ENCODE peak calls at places on chromosomes 11 and 22, in four cellular contexts. M, J, X and K are unnamed samples.

GRCh38 chr11:100208207-100208606 is 478.9 kb upstream of the ARHGAP42 start:
- DNase-seq in X (no peak), J (no peak), M (no peak), K (no peak)

GRCh38 chr11:76334826-76335389 is 46.0 kb downstream of the THAP12 start:
- DNase-seq in M (no peak), X (no peak), J (no peak), K (no peak)

GRCh38 chr11:116188350-116188749 is 584.4 kb downstream of the BUD13 start:
- DNase-seq in J (no peak), X (no peak), M (no peak), K (no peak)

GRCh38 chr11:44876194-44876723 is 74.4 kb downstream of the TP53I11 start:
- DNase-seq in M (no peak), X (no peak), J (no peak), K (no peak)

GRCh38 chr11:62044639-62045121 is 77.2 kb upstream of the FTH1 start:
- DNase-seq in M (no peak), X (peak; percentile 74), J (no peak), K (no peak)

GRCh38 chr11:131666006-131666405 is 295.6 kb downstream of the NTM start:
- DNase-seq in M (no peak), J (peak; percentile 60), X (no peak), K (no peak)

GRCh38 chr11:19829109-19829790 is 116.6 kb downstream of the NAV2 start:
- DNase-seq in X (no peak), M (no peak), J (no peak), K (no peak)

GRCh38 chr11:2929880-2930704 is 872 bp upstream of the PHLDA2 start:
- DNase-seq in J (peak; percentile 71), X (peak; percentile 46), M (peak; percentile 63), K (no peak)

GRCh38 chr11:131571571-131571970 is 201.2 kb downstream of the NTM start:
- DNase-seq in J (no peak), X (no peak), M (no peak), K (no peak)

GRCh38 chr11:79269923-79270322 is 170.9 kb downstream of the TENM4 start:
- DNase-seq in M (peak; percentile 55), X (no peak), J (no peak), K (no peak)

GRCh38 chr11:117187007-117187406 is 8.5 kb downstream of the SIDT2 start:
- DNase-seq in X (no peak), M (no peak), J (no peak), K (no peak)

GRCh38 chr11:47437746-47438418 is 11.1 kb downstream of the RAPSN start:
- DNase-seq in X (no peak), M (no peak), J (no peak), K (no peak)

GRCh38 chr11:6646040-6646439 is 9.6 kb downstream of the DCHS1 start:
- DNase-seq in M (no peak), J (peak; percentile 86), X (no peak), K (no peak)

GRCh38 chr11:100918551-100919500 is 210.8 kb downstream of the PGR start:
- DNase-seq in M (peak; percentile 25), X (no peak), J (no peak), K (no peak)

GRCh38 chr22:50178871-50179869 is 6.5 kb upstream of the TRABD start:
- DNase-seq in J (no peak), M (no peak), X (no peak), K (no peak)

GRCh38 chr11:86575208-86575855 is 97.1 kb downstream of the ME3 start:
- DNase-seq in M (no peak), J (no peak), X (no peak), K (no peak)

GRCh38 chr22:42214625-42215415 is 55.6 kb downstream of the TCF20 start:
- DNase-seq in X (no peak), M (peak; percentile 71), J (no peak), K (no peak)

GRCh38 chr22:44289429-44290171 is 23.2 kb downstream of the SHISAL1 start:
- DNase-seq in M (peak; percentile 56), X (no peak), J (peak; percentile 47), K (no peak)

GRCh38 chr11:126443120-126443519 is 87.6 kb downstream of the ST3GAL4 start:
- DNase-seq in J (no peak), X (no peak), M (peak; percentile 45), K (no peak)

GRCh38 chr22:31247726-31248125 is 35.6 kb downstream of the LIMK2 start:
- DNase-seq in M (peak; percentile 25), J (no peak), X (no peak), K (no peak)

GRCh38 chr11:64507832-64508375 is 83.1 kb upstream of the SLC22A12 start:
- DNase-seq in X (no peak), J (no peak), M (no peak), K (no peak)

GRCh38 chr22:50439314-50440250 is 35.3 kb downstream of the SBF1 start:
- DNase-seq in X (no peak), J (no peak), M (no peak), K (no peak)

GRCh38 chr11:72036687-72037086 is 38.0 kb downstream of the IL18BP start:
- DNase-seq in M (no peak), X (no peak), J (no peak), K (no peak)

GRCh38 chr11:72039108-72039850 is 40.6 kb downstream of the IL18BP start:
- DNase-seq in M (no peak), X (no peak), J (peak; percentile 63), K (no peak)

GRCh38 chr11:72040497-72041363 is 39.6 kb downstream of the NUMA1 start:
- DNase-seq in M (peak; percentile 91), X (peak; percentile 72), J (peak; percentile 94), K (peak; percentile 73)

GRCh38 chr11:72037554-72038311 is 39.0 kb downstream of the IL18BP start:
- DNase-seq in M (no peak), J (peak; percentile 56), X (no peak), K (no peak)

DNA sequence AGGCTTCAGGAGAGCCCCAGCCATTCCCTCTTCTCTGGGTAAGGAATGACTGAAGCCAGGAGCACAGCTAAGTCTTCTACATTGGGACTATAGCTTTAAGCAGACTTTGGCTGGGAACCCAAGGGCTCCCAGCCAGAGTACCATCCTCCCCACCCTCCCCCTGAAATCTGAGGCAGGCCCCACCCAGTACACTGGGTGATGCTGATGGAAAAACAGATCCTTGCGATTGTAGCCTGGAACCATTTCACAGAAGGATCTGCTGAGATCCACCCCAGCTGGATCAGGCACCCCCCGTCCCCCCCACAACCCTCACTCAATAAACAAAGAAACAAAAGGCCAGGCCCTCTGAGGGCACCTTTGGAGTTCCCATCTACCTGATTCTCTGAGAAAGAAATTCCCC is 39.8 kb downstream of the IL18BP start:
- DNase-seq in M (no peak), J (peak; percentile 86), X (no peak), K (no peak)
- H4K20me1 ChIP-seq in M (peaks cover 19% of the 10 kb centered on the region), J (no peaks in the 10 kb centered on the region), X (no peaks in the 10 kb centered on the region), K (no peaks in the 10 kb centered on the region)

DNA sequence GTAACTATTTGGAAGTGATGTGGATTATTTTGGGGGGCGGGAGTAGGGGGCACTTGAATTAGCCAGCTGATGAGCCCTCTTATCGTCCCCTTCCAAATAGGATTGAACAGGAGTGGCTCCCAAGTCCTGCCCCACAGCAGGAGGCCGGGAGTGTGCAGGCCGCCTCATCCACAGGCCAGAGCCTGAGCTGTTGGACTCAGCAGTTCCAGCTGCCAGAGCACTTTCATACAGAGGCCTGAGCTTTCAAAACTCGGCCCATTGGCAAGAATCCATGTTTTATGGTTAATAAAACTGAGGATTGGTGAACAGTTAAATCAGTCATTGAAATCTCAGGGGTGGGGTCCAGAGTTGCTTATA is 9.6 kb downstream of the FAM118A start:
- DNase-seq in X (no peak), M (peak; percentile 74), J (peak; percentile 51), K (no peak)
- H4K20me1 ChIP-seq in X (no peaks in the 10 kb centered on the region), M (peaks cover 36% of the 10 kb centered on the region), J (no peaks in the 10 kb centered on the region), K (peaks cover 12% of the 10 kb centered on the region)

DNA sequence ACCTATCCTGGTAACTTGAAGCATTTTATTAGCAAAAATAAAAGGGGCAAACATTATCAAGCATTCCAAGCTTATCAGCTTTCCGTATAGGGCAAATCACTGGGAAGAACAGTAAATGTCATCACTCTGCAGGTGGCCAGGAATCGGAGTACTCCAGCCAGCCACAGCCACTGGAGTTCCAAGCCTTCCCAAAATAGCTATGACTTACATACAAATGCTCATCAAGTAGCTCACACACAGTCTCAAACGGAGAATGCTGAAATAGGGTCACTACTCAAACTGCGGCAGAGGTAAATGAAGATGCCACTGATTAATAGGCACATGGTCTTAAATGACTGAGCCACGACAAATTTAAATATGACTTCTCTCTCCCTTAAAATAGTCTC is 2.1 kb downstream of the USP28 start:
- DNase-seq in J (no peak), X (no peak), M (peak; percentile 30), K (no peak)
- H4K20me1 ChIP-seq in J (no peaks in the 10 kb centered on the region), X (no peaks in the 10 kb centered on the region), M (peaks cover 11% of the 10 kb centered on the region), K (peaks cover 5% of the 10 kb centered on the region)

DNA sequence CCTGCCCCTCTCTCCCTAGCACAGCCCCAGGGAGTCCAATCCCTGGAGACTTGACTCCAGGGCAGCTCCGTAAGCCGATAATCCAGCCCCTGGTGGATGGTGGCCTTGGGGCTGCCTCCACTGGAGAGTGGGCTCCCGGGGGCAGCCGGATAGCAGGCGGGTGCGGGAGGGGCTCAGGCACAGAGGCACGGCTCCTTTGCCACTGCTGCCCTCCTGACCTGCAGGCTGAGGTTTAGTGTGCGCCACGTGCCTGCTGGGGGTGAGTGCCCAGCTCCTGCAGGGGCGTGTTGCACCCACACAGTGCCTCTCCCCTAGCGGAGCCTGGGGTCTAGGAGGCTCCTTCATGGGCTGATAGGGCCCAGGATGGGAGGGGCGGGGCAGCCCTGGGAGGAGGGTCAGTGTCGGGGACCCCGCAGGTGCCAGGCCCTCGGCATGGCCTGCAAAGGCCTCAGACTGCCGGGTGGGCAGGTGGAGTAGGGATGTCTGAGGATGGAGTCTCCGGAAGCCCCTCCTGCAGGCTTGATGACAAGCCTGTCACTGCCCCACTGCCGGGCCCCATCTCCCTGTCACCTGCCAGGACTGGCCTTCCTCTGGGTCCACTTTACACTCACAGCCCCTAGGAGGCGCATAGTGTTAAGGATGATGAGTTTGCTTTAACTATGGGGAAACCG is 5.6 kb downstream of the DUSP8 start:
- DNase-seq in J (no peak), M (no peak), X (no peak), K (no peak)
- H4K20me1 ChIP-seq in J (no peaks in the 10 kb centered on the region), M (peaks cover 19% of the 10 kb centered on the region), X (no peaks in the 10 kb centered on the region), K (peaks cover 25% of the 10 kb centered on the region)

GRCh38 chr11:13297917-13298356 is 20.3 kb downstream of the BMAL1 start:
- DNase-seq in J (no peak), X (no peak), M (no peak), K (no peak)
- H4K20me1 ChIP-seq in J (peaks cover 16% of the 10 kb centered on the region), X (no peaks in the 10 kb centered on the region), M (no peaks in the 10 kb centered on the region), K (peaks cover 2% of the 10 kb centered on the region)

GRCh38 chr22:32830957-32831356 is 29.5 kb downstream of the TIMP3 start:
- DNase-seq in X (no peak), M (no peak), J (no peak), K (no peak)
- H4K20me1 ChIP-seq in X (no peaks in the 10 kb centered on the region), M (no peaks in the 10 kb centered on the region), J (peaks cover 38% of the 10 kb centered on the region), K (peaks cover 2% of the 10 kb centered on the region)

DNA sequence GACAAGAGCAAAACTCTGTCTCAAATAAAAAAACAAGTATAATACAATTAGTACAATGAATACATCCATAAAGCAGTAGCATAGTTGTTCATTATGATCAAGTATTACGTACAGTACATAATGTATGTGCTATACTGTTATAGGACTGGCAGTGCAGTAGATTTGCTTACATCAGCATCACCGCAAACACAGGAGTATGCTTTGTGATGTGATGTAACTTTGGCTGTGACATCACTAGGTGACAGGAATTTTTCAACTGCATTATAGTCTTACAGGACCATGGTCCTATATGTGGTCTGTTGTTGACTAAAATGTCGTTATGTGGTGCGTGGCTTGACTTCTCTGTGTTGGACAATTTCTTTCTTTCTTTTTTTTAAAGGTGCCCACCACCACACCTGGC is 16.6 kb downstream of the TBC1D22A start:
- DNase-seq in X (no peak), M (no peak), J (no peak), K (no peak)
- H4K20me1 ChIP-seq in X (no peaks in the 10 kb centered on the region), M (peaks cover 26% of the 10 kb centered on the region), J (peaks cover 12% of the 10 kb centered on the region), K (peaks cover 3% of the 10 kb centered on the region)